ENCODE peak calls at places on chromosomes 16 and 17, in seven cellular contexts. B is pancreas, D is dorsolateral prefrontal cortex, Z is left ventricle myocardium inferior, F is MM.1S, I is AG04450, U is IMR-90. Y is an unnamed sample.

GRCh38 chr17:63579633-63580032 is 21.1 kb upstream of the TACO1 start:
- DNase-seq in D (no peak), B (no peak), Z (no peak), I (no peak), U (no peak), F (no peak), Y (no peak)

GRCh38 chr16:67459858-67460144 is 21.2 kb downstream of the ATP6V0D1 start:
- DNase-seq in Z (peak; percentile 51), B (no peak), F (no peak), D (no peak), I (no peak), U (no peak), Y (no peak)

GRCh38 chr17:58172369-58173071 is 5.7 kb downstream of the OR4D2 start:
- DNase-seq in F (peak; percentile 49), B (no peak), D (no peak), U (peak; percentile 4), Z (no peak), I (no peak), Y (peak; percentile 62)

GRCh38 chr16:68479271-68479670 is 31.0 kb upstream of the SMPD3 start:
- DNase-seq in I (no peak), B (no peak), U (no peak), Z (no peak), D (no peak), F (no peak), Y (no peak)

GRCh38 chr17:64345691-64346376 is 44.8 kb downstream of the PECAM1 start:
- DNase-seq in F (no peak), Z (peak; percentile 32), D (no peak), B (no peak), I (no peak), U (no peak), Y (no peak)

GRCh38 chr16:74585846-74586392 is 21.0 kb downstream of the GLG1 start:
- DNase-seq in D (no peak), Z (no peak), U (no peak), I (no peak), F (no peak), B (no peak), Y (no peak)

GRCh38 chr16:58755989-58756649 is 22.0 kb upstream of the GOT2 start:
- DNase-seq in I (peak; percentile 38), D (peak; percentile 89), B (peak; percentile 45), F (peak; percentile 65), Z (peak; percentile 62), U (peak; percentile 67), Y (peak; percentile 76)

GRCh38 chr16:73778872-73779271 is 517.7 kb upstream of the PSMD7 start:
- DNase-seq in I (no peak), D (no peak), B (no peak), U (no peak), Z (no peak), F (no peak), Y (no peak)

GRCh38 chr17:8430966-8431365 is 4.7 kb upstream of the NDEL1 start:
- DNase-seq in B (no peak), I (no peak), U (peak; percentile 22), D (no peak), Z (peak; percentile 58), F (no peak), Y (no peak)

DNA sequence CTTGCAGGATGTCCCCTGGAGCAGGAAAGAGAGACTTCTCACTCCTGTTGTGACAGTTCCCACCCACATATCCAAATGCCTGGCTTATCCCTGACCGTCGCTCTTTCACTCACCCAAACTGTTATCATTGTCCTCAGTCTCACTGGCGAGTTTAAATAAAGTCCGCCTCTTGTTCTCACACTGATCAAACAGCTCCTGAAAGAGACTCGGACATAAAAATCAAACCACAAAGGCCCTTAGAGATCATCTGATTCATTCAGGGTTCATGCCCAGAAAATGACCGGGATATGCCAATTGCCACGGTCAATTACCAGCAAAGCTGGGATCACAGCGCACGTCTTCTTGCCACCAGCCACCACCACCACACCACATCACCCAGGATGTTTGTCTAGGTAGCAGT is 19.9 kb downstream of the GGA3 start:
- DNase-seq in Z (no peak), D (no peak), U (no peak), F (no peak), B (no peak), I (no peak), Y (no peak)
- H3K27ac ChIP-seq in Z (no peak overlapping the region), D (no peak overlapping the region), U (no peak overlapping the region), F (no peak overlapping the region), B (no peak overlapping the region), I (no peak overlapping the region), Y (peak overlapping the region; percentile 67)

DNA sequence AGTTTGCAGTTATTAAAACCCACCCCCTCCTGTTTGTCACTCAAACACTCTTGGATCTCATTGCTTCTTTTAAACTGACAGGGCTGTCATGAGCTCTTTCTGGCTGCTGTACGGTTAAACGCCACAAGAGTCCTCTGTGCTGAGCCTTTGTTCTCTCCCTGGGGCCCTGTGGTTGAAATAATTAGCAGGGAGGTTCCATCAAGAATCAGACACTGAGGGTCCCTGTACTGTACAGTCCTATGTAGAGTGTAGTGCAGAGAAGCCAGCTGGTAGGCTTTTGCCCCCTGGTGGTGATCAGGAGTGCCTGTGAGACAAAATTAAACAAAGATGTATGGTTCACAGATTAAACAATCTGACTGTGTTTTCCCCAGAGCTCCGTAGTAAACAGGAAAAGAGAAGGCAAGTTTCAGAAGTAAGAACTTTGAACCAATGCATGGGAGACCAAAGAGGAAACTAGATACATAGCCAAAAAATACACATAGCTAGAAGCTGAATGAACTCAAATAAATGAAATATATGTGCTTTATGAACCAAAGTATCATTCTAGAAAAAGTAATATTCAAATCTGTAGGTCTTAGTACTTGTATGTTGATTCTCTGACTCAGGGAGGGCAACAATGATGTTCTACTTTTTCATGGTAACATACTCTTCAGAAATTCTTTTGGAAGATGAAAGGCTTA is 1.4 kb upstream of the SSH2 start:
- DNase-seq in Z (peak; percentile 43), B (peak; percentile 62), I (peak; percentile 51), U (peak; percentile 78), F (peak; percentile 87), D (peak; percentile 93), Y (peak; percentile 85)
- H3K27ac ChIP-seq in Z (peak overlapping the region; percentile 92), B (peak overlapping the region; percentile 91), I (no peak overlapping the region), U (no peak overlapping the region), F (peak overlapping the region; percentile 1), D (peak overlapping the region; percentile 92), Y (peak overlapping the region; percentile 88)

GRCh38 chr17:17019430-17019762 is 22.9 kb upstream of the MPRIP start:
- DNase-seq in Z (peak; percentile 3), F (no peak), D (no peak), U (no peak), I (no peak), B (no peak), Y (no peak)

GRCh38 chr17:17019891-17020456 is 22.3 kb upstream of the MPRIP start:
- DNase-seq in B (no peak), D (no peak), Z (peak; percentile 13), U (no peak), I (no peak), F (no peak), Y (no peak)

GRCh38 chr17:17018612-17019429 is 23.4 kb upstream of the MPRIP start:
- DNase-seq in U (no peak), D (no peak), Z (peak; percentile 5), I (no peak), F (no peak), B (peak; percentile 69), Y (no peak)

GRCh38 chr17:17017343-17018014 is 24.8 kb upstream of the MPRIP start:
- DNase-seq in D (no peak), I (no peak), Z (no peak), F (no peak), B (no peak), U (no peak), Y (no peak)

GRCh38 chr17:17018021-17018441 is 24.2 kb upstream of the MPRIP start:
- DNase-seq in I (no peak), U (no peak), D (no peak), B (no peak), F (no peak), Z (no peak), Y (no peak)
- H3K27ac ChIP-seq in I (no peak overlapping the region), U (no peak overlapping the region), D (no peak overlapping the region), B (peak overlapping the region; percentile 80), F (no peak overlapping the region), Z (no peak overlapping the region), Y (no peak overlapping the region)

GRCh38 chr16:11792404-11793260 is 4.4 kb downstream of the ZC3H7A start:
- DNase-seq in U (no peak), Z (no peak), I (no peak), D (no peak), F (peak; percentile 48), B (peak; percentile 72), Y (no peak)

GRCh38 chr16:11794447-11794846 is 2.6 kb downstream of the ZC3H7A start:
- DNase-seq in F (no peak), Z (no peak), I (no peak), U (no peak), B (no peak), D (no peak), Y (no peak)

GRCh38 chr16:11793840-11794239 is 3.2 kb downstream of the ZC3H7A start:
- DNase-seq in D (no peak), U (no peak), F (no peak), B (no peak), I (no peak), Z (no peak), Y (no peak)

GRCh38 chr16:11788914-11789313 is 8.1 kb downstream of the ZC3H7A start:
- DNase-seq in Z (no peak), F (no peak), I (no peak), U (no peak), D (no peak), B (no peak), Y (no peak)

GRCh38 chr16:11791144-11791828 is 5.8 kb downstream of the ZC3H7A start:
- DNase-seq in F (no peak), D (no peak), Z (no peak), B (no peak), I (no peak), U (no peak), Y (no peak)
- H3K27ac ChIP-seq in F (no peak overlapping the region), D (no peak overlapping the region), Z (peak overlapping the region; percentile 98), B (peak overlapping the region; percentile 69), I (no peak overlapping the region), U (peak overlapping the region; percentile 8), Y (peak overlapping the region; percentile 1)

GRCh38 chr17:16917995-16918394 is 53.9 kb downstream of the TNFRSF13B start:
- DNase-seq in I (no peak), U (no peak), F (no peak), Z (peak; percentile 3), B (no peak), D (no peak), Y (no peak)

GRCh38 chr17:16919663-16920627 is 52.0 kb downstream of the TNFRSF13B start:
- DNase-seq in U (no peak), I (no peak), F (no peak), D (no peak), Z (peak; percentile 5), B (no peak), Y (no peak)

GRCh38 chr17:16915752-16916556 is 56.0 kb downstream of the TNFRSF13B start:
- DNase-seq in U (peak; percentile 16), I (peak; percentile 4), B (peak; percentile 61), Z (peak; percentile 40), D (peak; percentile 29), F (peak; percentile 84), Y (peak; percentile 14)

GRCh38 chr17:16918443-16918842 is 53.5 kb downstream of the TNFRSF13B start:
- DNase-seq in D (no peak), I (no peak), U (no peak), B (no peak), Z (no peak), F (no peak), Y (no peak)

GRCh38 chr17:16916557-16916920 is 55.4 kb downstream of the TNFRSF13B start:
- DNase-seq in B (no peak), I (no peak), U (no peak), D (peak; percentile 3), F (no peak), Z (no peak), Y (no peak)
- H3K27ac ChIP-seq in B (no peak overlapping the region), I (no peak overlapping the region), U (no peak overlapping the region), D (no peak overlapping the region), F (no peak overlapping the region), Z (no peak overlapping the region), Y (no peak overlapping the region)

GRCh38 chr17:70123193-70123592 is 46.1 kb upstream of the KCNJ2 start:
- DNase-seq in B (no peak), F (no peak), Z (no peak), U (peak; percentile 6), I (no peak), D (no peak), Y (no peak)
- H3K27ac ChIP-seq in B (no peak overlapping the region), F (no peak overlapping the region), Z (no peak overlapping the region), U (no peak overlapping the region), I (no peak overlapping the region), D (no peak overlapping the region), Y (no peak overlapping the region)